ENCODE peak calls at places on chromosomes 3 and 15, in five cellular contexts. Q, F, C, A and O are unnamed samples.

GRCh38 chr3:102060814-102061213 is 211.5 kb downstream of the NFKBIZ start:
- DNase-seq in Q (no peak), F (no peak), C (no peak), A (no peak), O (no peak)

GRCh38 chr15:89114974-89115373 is 26.7 kb downstream of the ABHD2 start:
- DNase-seq in Q (no peak), F (no peak), C (no peak), A (no peak), O (no peak)

GRCh38 chr15:33810083-33810595 is 158.2 kb upstream of the CHRM5 start:
- DNase-seq in Q (no peak), F (no peak), C (no peak), A (no peak), O (no peak)

GRCh38 chr15:38299216-38299615 is 46.6 kb downstream of the SPRED1 start:
- DNase-seq in Q (no peak), F (no peak), C (no peak), A (no peak), O (no peak)

GRCh38 chr3:170634663-170635096 is 48.8 kb upstream of the SLC7A14 start:
- DNase-seq in Q (no peak), F (no peak), C (no peak), A (no peak), O (no peak)

GRCh38 chr15:51793521-51793920 is 35.9 kb upstream of the TMOD3 start:
- DNase-seq in Q (no peak), F (no peak), C (no peak), A (no peak), O (no peak)

GRCh38 chr3:78734048-78734637 is 1033.7 kb downstream of the ROBO1 start:
- DNase-seq in Q (no peak), F (no peak), C (no peak), A (no peak), O (no peak)

GRCh38 chr15:72306211-72306785 is 13.7 kb downstream of the CELF6 start:
- DNase-seq in Q (peak; percentile 57), F (peak; percentile 39), C (no peak), A (no peak), O (no peak)

GRCh38 chr3:32842531-32842931 is 24.7 kb downstream of the TRIM71 start:
- DNase-seq in Q (no peak), F (no peak), C (no peak), A (no peak), O (no peak)

GRCh38 chr3:158403013-158403412 is 168.0 kb upstream of the MLF1 start:
- DNase-seq in Q (no peak), F (no peak), C (no peak), A (no peak), O (no peak)

GRCh38 chr15:31457631-31458526 is 131.2 kb downstream of the KLF13 start:
- DNase-seq in Q (no peak), F (no peak), C (no peak), A (no peak), O (no peak)

GRCh38 chr15:27183182-27183581 is 212.2 kb downstream of the GABRG3 start:
- DNase-seq in Q (no peak), F (no peak), C (no peak), A (no peak), O (no peak)

GRCh38 chr3:86702381-86702958 is 288.5 kb downstream of the VGLL3 start:
- DNase-seq in Q (no peak), F (no peak), C (peak; percentile 8), A (no peak), O (no peak)

GRCh38 chr15:40549894-40550293 is 14.9 kb downstream of the CCDC32 start:
- DNase-seq in Q (no peak), F (no peak), C (no peak), A (no peak), O (peak; percentile 55)

GRCh38 chr3:169152319-169152718 is 511.2 kb downstream of the MECOM start:
- DNase-seq in Q (no peak), F (no peak), C (no peak), A (no peak), O (no peak)

GRCh38 chr3:124599147-124599765 is 131.0 kb upstream of the UMPS start:
- DNase-seq in Q (no peak), F (no peak), C (no peak), A (no peak), O (no peak)

GRCh38 chr3:194575484-194576210 is 57.6 kb downstream of the TMEM44 start:
- DNase-seq in Q (peak; percentile 72), F (peak; percentile 31), C (no peak), A (no peak), O (no peak)

GRCh38 chr3:30635072-30635471 is 28.7 kb downstream of the TGFBR2 start:
- DNase-seq in Q (no peak), F (no peak), C (no peak), A (no peak), O (no peak)

GRCh38 chr3:100577382-100578008 is 31.9 kb upstream of the ADGRG7 start:
- DNase-seq in Q (no peak), F (no peak), C (no peak), A (no peak), O (no peak)

GRCh38 chr3:172097585-172097984 is 58.2 kb downstream of the FNDC3B start:
- DNase-seq in Q (no peak), F (no peak), C (no peak), A (no peak), O (no peak)

GRCh38 chr3:47004369-47005211 is 25.1 kb downstream of the NBEAL2 start:
- DNase-seq in Q (peak; percentile 59), F (no peak), C (no peak), A (no peak), O (peak; percentile 35)

GRCh38 chr3:171193693-171194092 is 167.2 kb upstream of the SLC2A2 start:
- DNase-seq in Q (no peak), F (no peak), C (no peak), A (no peak), O (no peak)

GRCh38 chr15:77027697-77028450 is 32.9 kb downstream of the PSTPIP1 start:
- DNase-seq in Q (peak; percentile 55), F (peak; percentile 92), C (no peak), A (no peak), O (no peak)

GRCh38 chr3:71063768-71064287 is 519.7 kb downstream of the FOXP1 start:
- DNase-seq in Q (no peak), F (no peak), C (no peak), A (no peak), O (no peak)

GRCh38 chr3:136546718-136547117 is 205.5 kb downstream of the STAG1 start:
- DNase-seq in Q (no peak), F (peak; percentile 6), C (no peak), A (no peak), O (no peak)

GRCh38 chr3:31157893-31158620 is 263.6 kb upstream of the GADL1 start:
- DNase-seq in Q (no peak), F (no peak), C (no peak), A (no peak), O (no peak)

GRCh38 chr15:88788036-88788435 is 15.2 kb upstream of the ACAN start:
- DNase-seq in Q (no peak), F (no peak), C (no peak), A (no peak), O (no peak)

GRCh38 chr3:13078158-13078905 is 5.1 kb upstream of the IQSEC1 start:
- DNase-seq in Q (no peak), F (no peak), C (no peak), A (no peak), O (no peak)

GRCh38 chr15:97517726-97518125 is 442.8 kb upstream of the ARRDC4 start:
- DNase-seq in Q (no peak), F (no peak), C (no peak), A (no peak), O (no peak)

GRCh38 chr3:128922804-128923459 is 43.5 kb downstream of the ACAD9 start:
- DNase-seq in Q (no peak), F (no peak), C (no peak), A (no peak), O (no peak)

GRCh38 chr15:73897441-73898261 is 24.3 kb downstream of the TBC1D21 start:
- DNase-seq in Q (no peak), F (peak; percentile 93), C (no peak), A (no peak), O (no peak)

GRCh38 chr3:141336672-141337522 is 31.4 kb upstream of the ZBTB38 start:
- DNase-seq in Q (no peak), F (no peak), C (no peak), A (peak; percentile 83), O (no peak)
- TF ChIP-seq POLR2AphosphoS5 in Q (no peak), F (no peak), C (no peak), A (no peak), O (no peak)

GRCh38 chr3:21672303-21672702 is 78.7 kb downstream of the ZNF385D start:
- DNase-seq in Q (no peak), F (no peak), C (no peak), A (peak; percentile 68), O (no peak)
- TF ChIP-seq POLR2AphosphoS5 in Q (no peak), F (no peak), C (no peak), A (no peak), O (no peak)

DNA sequence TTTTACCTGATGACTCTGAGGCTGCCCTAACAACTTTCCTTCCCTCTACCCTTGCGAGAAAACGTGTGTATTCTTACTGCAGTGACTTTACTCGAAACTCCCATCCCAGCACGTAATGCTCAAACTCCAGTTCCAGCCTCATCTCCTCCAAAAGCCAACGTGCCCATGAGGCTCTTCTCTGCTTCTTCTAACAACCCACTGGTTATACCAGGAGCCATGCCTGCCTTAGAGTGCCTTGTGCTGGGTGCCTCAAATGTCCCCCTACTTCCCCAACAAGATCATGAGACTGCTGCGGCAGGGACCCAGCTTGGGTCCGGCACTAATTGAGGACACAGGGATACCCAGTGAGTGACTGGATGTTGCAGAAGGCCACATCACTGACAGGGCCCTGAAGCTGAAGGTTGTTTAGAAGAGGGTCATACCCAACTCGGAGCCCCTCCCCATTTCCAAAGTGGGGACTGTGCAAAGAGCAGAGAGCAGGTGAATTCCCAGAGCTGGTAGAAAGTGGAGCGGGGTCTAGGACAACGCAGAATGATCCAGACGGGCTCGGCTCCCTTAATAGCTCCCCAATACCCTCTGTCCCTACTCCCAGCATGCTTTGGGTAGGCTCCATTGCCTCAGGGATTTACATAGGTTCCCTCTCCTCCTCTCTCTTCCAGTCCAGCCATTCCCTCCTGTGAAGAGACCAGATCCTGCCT is 71.4 kb downstream of the BDH1 start:
- DNase-seq in Q (no peak), F (no peak), C (no peak), A (no peak), O (no peak)
- TF ChIP-seq POLR2AphosphoS5 in Q (no peak), F (peak; percentile 74), C (no peak), A (no peak), O (no peak)

DNA sequence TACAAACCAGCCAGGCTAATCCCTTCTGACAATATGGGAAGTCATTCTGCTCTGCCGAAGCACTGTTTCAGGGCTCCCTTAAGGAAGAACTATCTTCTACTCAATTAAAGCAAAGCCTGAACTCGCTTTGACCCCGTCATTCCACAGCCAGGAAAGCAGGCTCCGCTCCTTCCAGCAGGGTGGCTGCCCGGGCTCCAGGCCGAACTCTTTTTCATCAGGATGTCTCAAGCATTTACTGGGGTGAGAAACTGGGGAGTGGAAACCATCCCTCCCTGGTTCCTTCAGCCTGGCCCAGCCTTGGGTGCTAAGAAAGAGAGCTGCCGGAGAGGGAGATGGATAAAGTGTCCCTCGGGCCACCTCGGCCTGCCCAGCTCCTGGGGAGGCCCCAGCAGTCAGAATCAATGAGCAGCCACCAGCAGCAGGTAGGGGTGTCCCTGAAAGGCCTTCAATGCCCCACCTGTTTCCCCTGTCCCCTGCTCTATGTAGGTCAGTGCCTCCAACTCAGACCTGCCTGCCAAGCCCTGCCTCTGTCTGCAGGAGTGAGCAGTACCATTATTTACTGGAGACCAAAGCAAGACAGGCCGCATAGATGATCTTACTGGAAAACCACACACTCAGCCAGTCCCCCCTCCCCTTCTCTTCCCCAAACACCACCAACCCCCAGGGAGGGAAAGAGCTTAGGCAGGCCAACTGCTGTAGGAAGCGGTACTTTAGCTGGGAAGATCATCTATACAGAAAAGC is 225.6 kb upstream of the TLE3 start:
- DNase-seq in Q (peak; percentile 93), F (no peak), C (no peak), A (no peak), O (peak; percentile 55)
- TF ChIP-seq POLR2AphosphoS5 in Q (peak; percentile 48), F (no peak), C (no peak), A (no peak), O (peak; percentile 37)